ENCODE peak calls at places on chromosomes 16 and 17, in six cellular contexts. V is progenitor cell of endocrine pancreas, S is prostate gland, J is astrocyte of the cerebellum, O is HepG2, L is SK-N-SH. K is an unnamed sample.

GRCh38 chr16:85531516-85531915 is 81.6 kb upstream of the GSE1 start:
- DNase-seq in J (no peak), S (no peak), V (no peak), O (no peak), L (no peak), K (no peak)

GRCh38 chr17:47846741-47847340 is 4.1 kb downstream of the SP6 start:
- DNase-seq in J (no peak), O (no peak), L (no peak), V (no peak), S (no peak), K (peak)

GRCh38 chr16:68423771-68424170 is 24.5 kb downstream of the SMPD3 start:
- DNase-seq in O (no peak), S (no peak), V (no peak), L (no peak), J (no peak), K (no peak)

GRCh38 chr16:87244646-87245197 is 72.5 kb downstream of the C16orf95 start:
- DNase-seq in S (no peak), L (no peak), J (no peak), V (no peak), O (no peak), K (no peak)

GRCh38 chr17:79597996-79598557 is 12.8 kb downstream of the RBFOX3 start:
- DNase-seq in S (no peak), J (no peak), O (no peak), V (no peak), L (no peak), K (no peak)

GRCh38 chr17:80025140-80025539 is 10.5 kb downstream of the TBC1D16 start:
- DNase-seq in L (peak), V (no peak), S (peak), J (no peak), O (no peak), K (no peak)

GRCh38 chr16:1534021-1535020 is 855 bp downstream of the TMEM204 start:
- DNase-seq in O (no peak), J (no peak), L (no peak), S (no peak), V (no peak), K (no peak)

GRCh38 chr17:74008196-74008595 is 195.3 kb upstream of the RPL38 start:
- DNase-seq in V (no peak), L (peak), S (no peak), O (peak), J (no peak), K (peak)

GRCh38 chr16:48448799-48449481 is 63.7 kb upstream of the SIAH1 start:
- DNase-seq in S (no peak), O (no peak), V (no peak), L (no peak), J (no peak), K (no peak)

GRCh38 chr16:54342001-54342776 is 55.6 kb upstream of the IRX3 start:
- DNase-seq in O (no peak), S (peak), J (no peak), L (no peak), V (no peak), K (no peak)

GRCh38 chr16:66728117-66728787 is 23.2 kb downstream of the DYNC1LI2 start:
- DNase-seq in V (no peak), S (peak), L (peak), J (peak), O (peak), K (no peak)

GRCh38 chr16:11399261-11399831 is 54.1 kb downstream of the RMI2 start:
- DNase-seq in J (no peak), S (no peak), V (no peak), L (peak), O (no peak), K (no peak)

GRCh38 chr17:40730974-40731373 is 24.2 kb downstream of the KRT25 start:
- DNase-seq in S (no peak), O (no peak), V (no peak), J (no peak), L (no peak), K (no peak)

GRCh38 chr16:77868478-77868877 is 80.1 kb downstream of the VAT1L start:
- DNase-seq in O (no peak), V (no peak), J (no peak), L (no peak), S (no peak), K (no peak)

GRCh38 chr17:27384261-27384701 is 72.0 kb upstream of the KSR1 start:
- DNase-seq in L (no peak), O (no peak), J (peak), V (no peak), S (peak), K (no peak)

GRCh38 chr16:11076259-11077018 is 132.1 kb downstream of the CLEC16A start:
- DNase-seq in J (no peak), V (no peak), L (no peak), S (no peak), O (no peak), K (no peak)

GRCh38 chr17:71900830-71901229 is 220.0 kb upstream of the SOX9 start:
- DNase-seq in L (no peak), J (no peak), S (no peak), O (no peak), V (no peak), K (no peak)

GRCh38 chr16:72990003-72990521 is 57.9 kb downstream of the ZFHX3 start:
- DNase-seq in V (no peak), L (no peak), J (no peak), O (no peak), S (peak), K (no peak)

GRCh38 chr17:31272236-31272635 is 24.8 kb downstream of the OMG start:
- DNase-seq in L (no peak), S (no peak), J (no peak), V (no peak), O (no peak), K (no peak)

GRCh38 chr16:58096249-58096648 is 32.9 kb downstream of the CFAP20 start:
- DNase-seq in O (no peak), L (no peak), S (no peak), V (no peak), J (no peak), K (no peak)

GRCh38 chr16:68227850-68228553 is 7.9 kb downstream of the ESRP2 start:
- DNase-seq in L (no peak), J (no peak), S (no peak), O (no peak), V (no peak), K (no peak)

GRCh38 chr17:38898812-38899348 is 26.5 kb upstream of the LASP1NB start:
- DNase-seq in V (no peak), J (no peak), L (no peak), O (no peak), S (no peak), K (no peak)

GRCh38 chr17:74330446-74330845 is 4.4 kb downstream of the KIF19 start:
- DNase-seq in S (no peak), O (no peak), V (no peak), J (no peak), L (no peak), K (no peak)

GRCh38 chr16:54398986-54399385 is 112.4 kb upstream of the IRX3 start:
- DNase-seq in L (no peak), V (no peak), J (no peak), S (no peak), O (no peak), K (no peak)

GRCh38 chr16:28527985-28528384 is 10.8 kb downstream of the NUPR1 start:
- DNase-seq in V (no peak), J (no peak), L (no peak), S (no peak), O (no peak), K (no peak)

GRCh38 chr16:1003551-1004347 is 22.2 kb downstream of the SOX8 start:
- DNase-seq in S (no peak), J (no peak), L (no peak), V (no peak), O (no peak), K (no peak)

GRCh38 chr17:37276475-37276874 is 99.3 kb upstream of the C17orf78 start:
- DNase-seq in V (no peak), J (no peak), O (no peak), L (no peak), S (no peak), K (no peak)

GRCh38 chr17:75876190-75876937 is 2.0 kb downstream of the TRIM47 start:
- DNase-seq in L (peak), J (no peak), O (peak), V (no peak), S (no peak), K (no peak)

GRCh38 chr17:65434878-65435277 is 126.6 kb downstream of the AXIN2 start:
- DNase-seq in V (no peak), O (no peak), S (no peak), L (no peak), J (no peak), K (no peak)

GRCh38 chr17:7880076-7880868 is 8.3 kb upstream of the CHD3 start:
- DNase-seq in J (no peak), O (no peak), L (no peak), V (no peak), S (no peak), K (no peak)

GRCh38 chr16:69860233-69861231 is 90.6 kb upstream of the CLEC18A start:
- DNase-seq in S (no peak), L (no peak), V (no peak), O (peak), J (no peak), K (no peak)

GRCh38 chr17:45900136-45900535 is 5.8 kb downstream of the MAPT start:
- DNase-seq in S (no peak), V (no peak), L (no peak), O (no peak), J (no peak), K (no peak)

GRCh38 chr16:56038564-56039098 is 152.7 kb upstream of the GNAO1 start:
- DNase-seq in L (no peak), O (no peak), V (no peak), S (no peak), J (no peak), K (no peak)

GRCh38 chr17:35097776-35098175 is 21.9 kb downstream of the RAD51D start:
- DNase-seq in L (no peak), J (no peak), S (no peak), V (no peak), O (no peak), K (no peak)

GRCh38 chr16:1341495-1342388 is 8.3 kb downstream of the BAIAP3 start:
- DNase-seq in J (no peak), S (no peak), L (no peak), O (no peak), V (no peak), K (no peak)

GRCh38 chr16:30651124-30652004 is 604 bp downstream of the PRR14 start:
- DNase-seq in S (peak), L (peak), J (no peak), V (peak), O (peak), K (peak)

GRCh38 chr16:55454861-55455260 is 24.1 kb upstream of the MMP2 start:
- DNase-seq in S (no peak), V (no peak), J (no peak), L (no peak), O (no peak), K (no peak)

DNA sequence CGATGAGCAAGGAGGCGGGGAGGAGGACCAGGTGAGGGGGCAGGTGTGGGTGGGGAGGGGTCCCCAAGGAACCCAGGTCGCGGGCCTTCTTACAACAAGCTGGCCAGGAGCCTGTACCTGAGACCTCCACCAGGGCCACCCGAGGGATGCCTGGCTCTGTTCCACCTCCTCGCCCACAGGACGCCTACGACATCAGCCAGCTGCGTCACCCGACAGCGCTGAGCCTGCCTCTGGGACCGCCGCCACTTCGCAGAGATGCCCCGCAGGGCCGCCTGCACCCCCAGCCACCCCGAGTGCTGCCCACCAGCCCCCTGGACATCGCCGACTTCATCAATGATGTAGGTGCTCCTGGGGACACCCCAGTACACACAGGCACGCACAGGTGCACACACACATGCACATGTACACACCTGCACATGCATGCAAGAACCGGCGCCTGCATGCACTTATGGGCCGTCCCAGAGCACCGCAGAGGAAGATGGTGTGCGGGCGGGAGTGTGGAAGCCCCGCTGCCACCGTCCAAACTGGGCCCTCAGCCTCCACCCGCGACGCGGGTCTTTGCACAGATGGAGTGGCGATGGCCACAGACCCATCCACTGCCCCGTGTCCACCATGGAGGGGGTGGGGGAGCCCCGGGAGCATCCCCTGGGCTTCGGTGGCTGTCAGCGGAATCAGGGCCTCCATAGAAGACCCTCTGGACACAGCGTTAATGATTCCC is 6.6 kb downstream of the SLC22A31 start:
- DNase-seq in S (no peak), J (no peak), L (peak), V (peak), O (no peak), K (no peak)
- TF ChIP-seq CTCF in S (no peak), J (no peak), L (no peak), V (no peak), O (no peak), K (no peak)

GRCh38 chr17:81403040-81403467 is 7.8 kb downstream of the BAHCC1 start:
- DNase-seq in L (no peak), V (no peak), J (no peak), O (no peak), S (no peak), K (no peak)

GRCh38 chr17:81400154-81400938 is 5.1 kb downstream of the BAHCC1 start:
- DNase-seq in L (no peak), J (no peak), V (no peak), O (no peak), S (no peak), K (peak)

GRCh38 chr17:81400939-81401726 is 5.9 kb downstream of the BAHCC1 start:
- DNase-seq in S (no peak), J (no peak), L (no peak), O (no peak), V (no peak), K (no peak)

GRCh38 chr17:81402530-81402941 is 7.3 kb downstream of the BAHCC1 start:
- DNase-seq in L (no peak), O (no peak), V (no peak), S (no peak), J (no peak), K (no peak)

DNA sequence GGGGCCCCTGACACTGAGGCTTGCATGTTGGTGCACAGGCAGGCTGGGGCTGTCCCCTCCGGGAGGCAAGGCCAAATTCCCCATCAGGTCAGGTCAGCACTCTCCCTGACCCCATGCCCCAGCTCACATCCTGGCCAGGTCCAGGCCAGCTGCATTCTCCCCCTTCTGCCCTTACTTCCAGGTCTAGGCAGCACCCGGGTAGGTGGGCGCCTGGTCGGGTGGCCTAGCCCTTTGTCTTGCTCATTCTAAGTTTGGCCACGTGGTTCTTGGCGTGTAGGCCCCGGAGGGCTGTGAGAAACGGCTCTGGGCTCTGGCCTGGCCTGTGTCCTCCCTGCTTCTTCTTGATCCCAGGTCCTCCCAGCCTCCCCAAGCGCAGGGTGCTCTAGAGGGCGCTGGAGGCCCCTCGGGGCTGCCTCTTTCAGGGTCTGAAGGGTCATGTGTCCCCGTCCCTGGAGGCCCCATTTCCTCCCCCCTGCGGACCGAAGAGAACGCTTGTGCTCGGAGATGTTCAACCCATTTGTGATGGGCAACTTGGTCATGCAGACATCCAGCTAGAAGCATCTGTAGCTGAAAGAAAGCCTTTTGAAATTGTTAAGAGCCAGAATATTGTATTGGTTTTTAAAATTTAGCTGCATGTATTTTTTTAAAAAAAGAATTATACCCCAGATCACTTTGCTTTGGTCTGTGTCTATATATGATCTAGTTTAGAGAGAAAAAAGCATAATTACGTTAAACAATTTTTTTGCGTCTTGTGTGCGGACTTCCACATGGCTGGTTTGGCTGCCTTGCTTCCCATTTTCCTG is 6.7 kb downstream of the BAHCC1 start:
- DNase-seq in O (no peak), J (no peak), S (no peak), V (no peak), L (peak), K (peak)
- TF ChIP-seq CTCF in O (peak), J (peak), S (no peak), V (peak), L (peak), K (peak)

DNA sequence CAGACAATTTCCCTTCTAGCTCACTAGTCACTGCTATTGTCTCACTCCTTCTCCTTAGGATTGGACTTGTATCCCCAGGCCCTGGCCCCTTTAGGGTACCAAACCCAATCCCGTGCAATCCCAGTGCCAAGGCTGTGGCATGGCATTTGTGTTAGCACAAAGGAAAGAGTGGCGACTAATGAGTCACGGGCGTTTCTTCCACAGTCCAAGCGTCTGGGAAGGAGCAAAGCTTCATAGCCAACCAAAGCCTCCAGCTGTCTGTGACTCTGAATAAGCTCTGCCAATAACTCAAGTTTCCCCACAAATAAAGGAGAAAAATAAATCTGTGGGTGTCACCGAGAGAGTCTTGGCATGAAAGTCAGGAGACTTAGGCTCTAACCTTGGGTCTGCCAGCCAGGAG is 54.7 kb upstream of the COX10 start:
- DNase-seq in V (no peak), S (no peak), L (no peak), J (peak), O (no peak), K (no peak)
- TF ChIP-seq CTCF in V (no peak), S (no peak), L (no peak), J (no peak), O (no peak), K (no peak)

GRCh38 chr17:13306310-13306962 is 288.6 kb upstream of the ELAC2 start:
- DNase-seq in J (peak), O (peak), V (no peak), S (no peak), L (peak), K (peak)
- TF ChIP-seq CTCF in J (peak), O (peak), V (peak), S (peak), L (peak), K (peak)

DNA sequence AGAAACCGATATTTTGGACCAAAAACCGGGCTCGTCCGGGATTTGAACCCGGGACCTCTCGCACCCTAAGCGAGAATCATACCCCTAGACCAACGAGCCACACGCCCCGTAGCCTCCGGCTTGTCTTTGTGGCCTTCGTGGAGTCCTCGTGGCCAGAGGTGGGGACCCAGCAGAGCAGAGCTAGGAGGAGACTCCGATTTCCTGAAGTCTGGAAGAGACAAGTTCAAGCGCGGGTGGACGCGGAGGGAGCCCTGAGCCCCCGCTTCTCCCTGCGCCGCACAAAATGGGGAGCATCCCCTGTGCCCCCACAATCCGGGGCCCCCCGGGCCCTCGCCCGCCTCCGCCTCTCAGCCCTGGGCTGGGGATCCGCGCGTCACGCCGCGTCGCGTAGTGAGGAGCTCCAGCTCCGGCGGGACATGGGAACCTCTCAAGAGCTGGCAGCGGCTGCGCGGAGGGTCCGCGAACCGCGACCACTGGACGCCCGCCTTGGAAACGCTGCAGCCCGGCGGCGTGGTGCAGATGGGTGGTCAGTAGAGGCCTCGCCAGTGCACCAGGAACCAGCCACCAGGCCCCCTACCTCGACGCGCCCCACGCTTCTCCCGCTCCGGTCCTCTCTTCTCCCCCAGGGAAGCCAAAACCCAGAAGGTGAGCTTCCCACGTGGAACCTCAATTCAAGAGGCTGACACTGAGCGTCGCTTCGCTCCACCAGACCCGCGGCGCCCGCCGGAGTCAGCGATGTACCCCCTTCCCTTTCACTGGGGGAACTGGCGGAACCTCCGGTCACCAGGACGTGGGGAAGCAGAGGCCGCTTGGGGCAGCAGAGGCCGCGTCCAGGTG is 5.2 kb upstream of the OR1F1 start:
- DNase-seq in V (no peak), L (peak), S (no peak), O (peak), J (no peak), K (peak)
- TF ChIP-seq CTCF in V (no peak), L (peak), S (peak), O (peak), J (peak), K (no peak)